ENCODE peak calls at places on chromosomes 3 and 15, in nine cellular contexts. B is lung, G is dorsolateral prefrontal cortex, L is A549, O is mesothelial cell of epicardium, D is RWPE1, V is colonic mucosa, H is left lung, S is AG09319. W is an unnamed sample.

GRCh38 chr3:30271781-30272180 is 334.6 kb upstream of the TGFBR2 start:
- DNase-seq in B (no peak), V (no peak), O (no peak), S (no peak), D (no peak), G (no peak), L (no peak), H (no peak), W (no peak)

GRCh38 chr3:185089343-185089742 is 63.5 kb downstream of the C3orf70 start:
- DNase-seq in O (no peak), V (no peak), D (no peak), G (no peak), S (no peak), L (no peak), H (no peak), B (no peak), W (no peak)

GRCh38 chr15:40340740-40341400 is at the start of gene CCDC9B:
- DNase-seq in V (peak; percentile 99), G (peak; percentile 85), D (peak; percentile 92), L (peak; percentile 69), H (peak; percentile 93), O (no peak), B (peak; percentile 92), S (peak; percentile 74), W (peak; percentile 91)

GRCh38 chr3:126194713-126195305 is 14.4 kb upstream of the ALDH1L1 start:
- DNase-seq in H (no peak), V (no peak), O (no peak), B (no peak), L (no peak), S (no peak), G (no peak), D (no peak), W (no peak)

GRCh38 chr3:100008081-100008698 is 106.1 kb downstream of the FILIP1L start:
- DNase-seq in D (no peak), B (no peak), O (no peak), L (no peak), S (no peak), V (no peak), G (no peak), H (no peak), W (no peak)

GRCh38 chr3:101689291-101689690 is 2.8 kb upstream of the RPL24 start:
- DNase-seq in B (no peak), L (no peak), V (no peak), H (no peak), D (no peak), G (no peak), O (no peak), S (no peak), W (no peak)

GRCh38 chr15:35393403-35393802 is 152.6 kb downstream of the DPH6 start:
- DNase-seq in B (no peak), L (no peak), D (no peak), H (no peak), G (no peak), O (no peak), V (peak; percentile 21), S (no peak), W (peak; percentile 35)

GRCh38 chr3:195209836-195210551 is 61.0 kb downstream of the XXYLT1 start:
- DNase-seq in V (peak; percentile 37), G (peak; percentile 34), O (no peak), S (peak; percentile 66), D (no peak), B (peak; percentile 30), L (no peak), H (no peak), W (peak; percentile 46)

GRCh38 chr3:43426388-43426787 is 140.0 kb downstream of the SNRK start:
- DNase-seq in B (no peak), H (no peak), L (no peak), S (no peak), D (no peak), G (no peak), V (no peak), O (no peak), W (no peak)

GRCh38 chr3:52498134-52499054 is 3.3 kb downstream of the STAB1 start:
- DNase-seq in S (peak; percentile 44), G (no peak), O (no peak), V (peak; percentile 41), H (peak; percentile 85), D (no peak), L (no peak), B (peak; percentile 58), W (peak; percentile 47)
- TF ChIP-seq CTCF in S (no peak), G (no peak), O (no peak), V (no peak), H (no peak), D (no peak), L (no peak), B (no peak), W (no peak)

DNA sequence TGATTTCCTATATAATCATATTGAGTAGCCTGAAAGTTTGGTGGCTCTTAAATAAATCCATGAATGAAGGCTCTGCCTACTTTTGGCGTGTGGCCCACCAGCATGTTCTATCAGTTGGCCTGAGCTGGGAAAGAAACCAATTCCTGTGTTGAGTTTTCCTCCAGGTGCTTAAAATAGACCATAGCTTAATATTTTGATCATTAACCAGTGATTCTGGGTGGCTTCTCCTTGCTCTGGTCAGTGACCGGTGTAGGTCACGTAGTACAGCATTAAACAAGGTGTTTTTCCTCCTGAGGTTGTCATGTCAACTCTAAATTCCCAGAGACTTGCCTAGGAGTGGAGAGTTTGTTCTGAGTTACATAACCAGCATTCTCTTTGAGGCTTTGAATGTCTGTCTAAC is 1.3 kb downstream of the HHLA2 start:
- DNase-seq in G (no peak), H (no peak), L (no peak), V (no peak), D (no peak), B (no peak), S (no peak), O (no peak), W (peak; percentile 50)
- TF ChIP-seq CTCF in G (no peak), H (no peak), L (no peak), V (no peak), D (no peak), B (no peak), S (no peak), O (no peak), W (no peak)

GRCh38 chr3:57825116-57825515 is 69.0 kb downstream of the SLMAP start:
- DNase-seq in D (no peak), B (no peak), V (no peak), G (no peak), H (no peak), O (no peak), L (no peak), S (no peak), W (no peak)

GRCh38 chr3:57826952-57827723 is 71.0 kb downstream of the SLMAP start:
- DNase-seq in S (no peak), B (no peak), V (no peak), O (no peak), H (no peak), D (no peak), L (no peak), G (no peak), W (no peak)

GRCh38 chr3:57827757-57828156 is 71.6 kb downstream of the SLMAP start:
- DNase-seq in G (no peak), V (no peak), D (no peak), B (no peak), S (no peak), H (no peak), L (no peak), O (no peak), W (no peak)

GRCh38 chr3:57822686-57823085 is 66.6 kb downstream of the SLMAP start:
- DNase-seq in H (no peak), S (no peak), V (no peak), D (no peak), G (no peak), L (no peak), B (no peak), O (no peak), W (no peak)

GRCh38 chr3:57826286-57826951 is 70.3 kb downstream of the SLMAP start:
- DNase-seq in B (no peak), V (no peak), D (no peak), L (no peak), G (no peak), O (no peak), S (peak; percentile 2), H (no peak), W (no peak)
- TF ChIP-seq CTCF in B (no peak), V (no peak), D (peak; percentile 35), L (peak; percentile 58), G (peak; percentile 20), O (no peak), S (peak; percentile 24), H (no peak), W (peak; percentile 38)

GRCh38 chr3:72894941-72895552 is 7.2 kb downstream of the GXYLT2 start:
- DNase-seq in B (no peak), D (no peak), S (no peak), G (no peak), L (no peak), O (no peak), H (no peak), V (no peak), W (no peak)

GRCh38 chr3:72890166-72890925 is 2.5 kb downstream of the GXYLT2 start:
- DNase-seq in V (peak; percentile 24), H (no peak), S (no peak), B (no peak), G (no peak), L (no peak), O (no peak), D (no peak), W (no peak)

GRCh38 chr3:72891053-72891855 is 3.4 kb downstream of the GXYLT2 start:
- DNase-seq in O (no peak), D (no peak), S (peak; percentile 97), H (peak; percentile 44), V (peak; percentile 31), B (no peak), G (no peak), L (no peak), W (peak; percentile 73)

GRCh38 chr3:72892081-72892763 is 4.4 kb downstream of the GXYLT2 start:
- DNase-seq in V (peak; percentile 52), G (peak; percentile 62), L (no peak), D (peak; percentile 38), H (no peak), O (no peak), B (no peak), S (peak; percentile 83), W (peak; percentile 55)

DNA sequence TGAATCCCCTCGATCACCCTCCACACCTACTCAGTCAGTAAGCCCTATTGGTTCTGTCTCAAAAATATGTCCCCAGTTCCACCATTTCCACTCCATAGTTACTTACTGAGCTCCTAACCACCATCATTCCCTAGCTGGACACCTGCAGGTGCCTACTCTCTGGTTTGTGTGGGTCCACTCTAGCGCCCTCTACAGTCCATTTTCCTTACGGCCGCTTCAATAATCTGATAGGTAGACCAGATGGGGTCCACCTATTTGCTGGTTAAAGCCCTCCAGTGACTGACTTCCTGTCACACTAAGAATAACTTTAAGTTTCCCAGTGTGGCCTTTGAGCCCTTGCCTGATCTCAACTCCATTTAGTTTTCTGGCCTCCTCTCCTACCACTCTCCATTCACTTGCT is 5.0 kb downstream of the GXYLT2 start:
- DNase-seq in H (no peak), G (no peak), O (no peak), B (no peak), L (no peak), D (no peak), V (peak; percentile 24), S (no peak), W (no peak)
- TF ChIP-seq CTCF in H (no peak), G (no peak), O (peak; percentile 31), B (no peak), L (peak; percentile 24), D (peak; percentile 10), V (no peak), S (peak; percentile 18), W (peak; percentile 26)

W was measured in hepatocyte.